ENCODE peak calls at places on chromosomes 4 and X, in four cellular contexts. One of them, this sample, is unnamed.

GRCh38 chr4:87620086-87620485 is 11.8 kb downstream of the DSPP start:
- DNase-seq in T-cell: no peak
- DNase-seq in fibroblast of pulmonary artery: no peak
- DNase-seq in activated CD8-positive, alpha-beta memory T cell treated with anti-CD3 and anti-CD28 coated beads for 48 hours: no peak
- DNase-seq in this sample: no peak

GRCh38 chrX:46034868-46035267 is 510.4 kb downstream of the ZNF674 start:
- DNase-seq in T-cell: no peak
- DNase-seq in fibroblast of pulmonary artery: no peak
- DNase-seq in activated CD8-positive, alpha-beta memory T cell treated with anti-CD3 and anti-CD28 coated beads for 48 hours: no peak
- DNase-seq in this sample: no peak

GRCh38 chr4:47839259-47839658 is 1.4 kb upstream of the CORIN start:
- DNase-seq in T-cell: no peak
- DNase-seq in fibroblast of pulmonary artery: peak; percentile 50
- DNase-seq in activated CD8-positive, alpha-beta memory T cell treated with anti-CD3 and anti-CD28 coated beads for 48 hours: peak; percentile 15
- DNase-seq in this sample: peak; percentile 18

GRCh38 chr4:74190919-74191397 is 33.0 kb downstream of the MTHFD2L start:
- DNase-seq in T-cell: no peak
- DNase-seq in fibroblast of pulmonary artery: no peak
- DNase-seq in activated CD8-positive, alpha-beta memory T cell treated with anti-CD3 and anti-CD28 coated beads for 48 hours: no peak
- DNase-seq in this sample: no peak

GRCh38 chr4:159855731-159856130 is 752.9 kb downstream of the RAPGEF2 start:
- DNase-seq in T-cell: no peak
- DNase-seq in fibroblast of pulmonary artery: no peak
- DNase-seq in activated CD8-positive, alpha-beta memory T cell treated with anti-CD3 and anti-CD28 coated beads for 48 hours: no peak
- DNase-seq in this sample: no peak

GRCh38 chr4:119626420-119626819 is 2.2 kb downstream of the PDE5A start:
- DNase-seq in T-cell: no peak
- DNase-seq in fibroblast of pulmonary artery: no peak
- DNase-seq in activated CD8-positive, alpha-beta memory T cell treated with anti-CD3 and anti-CD28 coated beads for 48 hours: no peak
- DNase-seq in this sample: no peak

GRCh38 chr4:57080781-57081650 is 29.2 kb downstream of the IGFBP7 start:
- DNase-seq in T-cell: no peak
- DNase-seq in fibroblast of pulmonary artery: peak; percentile 96
- DNase-seq in activated CD8-positive, alpha-beta memory T cell treated with anti-CD3 and anti-CD28 coated beads for 48 hours: no peak
- DNase-seq in this sample: no peak

GRCh38 chr4:109701566-109702399 is 1.5 kb downstream of the CASP6 start:
- DNase-seq in T-cell: no peak
- DNase-seq in fibroblast of pulmonary artery: peak; percentile 7
- DNase-seq in activated CD8-positive, alpha-beta memory T cell treated with anti-CD3 and anti-CD28 coated beads for 48 hours: no peak
- DNase-seq in this sample: no peak

GRCh38 chrX:103756736-103757135 is 19.9 kb upstream of the PLP1 start:
- DNase-seq in T-cell: no peak
- DNase-seq in fibroblast of pulmonary artery: no peak
- DNase-seq in activated CD8-positive, alpha-beta memory T cell treated with anti-CD3 and anti-CD28 coated beads for 48 hours: no peak
- DNase-seq in this sample: no peak

This sample was measured in stimulated activated naive B cell treated with anti-CD40 and anti-IgM and Interleukin-4, amounts not matched to agents 10 μg/mL and 1 μg/mL and 100 μg/mL, for 72 hours.